ENCODE peak calls at places on chromosomes 11 and 22, in eight cellular contexts. One of them, this sample, is unnamed.
A peak's percentile ranks its signal among the peaks of the same experiment; 100 is the strongest.

GRCh38 chr11:103586756-103587155 is 449.7 kb upstream of the DDI1 start:
- DNase-seq in fibroblast of gingiva: peak; percentile 18
- DNase-seq in amniotic stem cell: peak; percentile 0
- DNase-seq in prostate gland: no peak
- DNase-seq in CD8-positive, alpha-beta memory T cell: no peak
- DNase-seq in EL: no peak
- DNase-seq in AG10803: no peak
- DNase-seq in fibroblast of mammary gland: no peak
- DNase-seq in this sample: no peak

GRCh38 chr22:22930571-22931556 is 43.2 kb downstream of the IGLL5 start:
- DNase-seq in CD8-positive, alpha-beta memory T cell: no peak
- DNase-seq in fibroblast of mammary gland: no peak
- DNase-seq in prostate gland: no peak
- DNase-seq in EL: no peak
- DNase-seq in AG10803: no peak
- DNase-seq in amniotic stem cell: no peak
- DNase-seq in fibroblast of gingiva: no peak
- DNase-seq in this sample: no peak

GRCh38 chr22:38204784-38205183 is 3.0 kb downstream of the MAFF start:
- DNase-seq in prostate gland: no peak
- DNase-seq in CD8-positive, alpha-beta memory T cell: no peak
- DNase-seq in fibroblast of mammary gland: no peak
- DNase-seq in fibroblast of gingiva: no peak
- DNase-seq in AG10803: no peak
- DNase-seq in amniotic stem cell: no peak
- DNase-seq in EL: no peak
- DNase-seq in this sample: no peak

GRCh38 chr22:26956346-26956745 is 299.0 kb downstream of the MIAT start:
- DNase-seq in EL: no peak
- DNase-seq in prostate gland: no peak
- DNase-seq in amniotic stem cell: no peak
- DNase-seq in CD8-positive, alpha-beta memory T cell: no peak
- DNase-seq in AG10803: no peak
- DNase-seq in fibroblast of gingiva: no peak
- DNase-seq in fibroblast of mammary gland: no peak
- DNase-seq in this sample: no peak

GRCh38 chr22:20660441-20661054 is 113.4 kb upstream of the SERPIND1 start:
- DNase-seq in fibroblast of gingiva: no peak
- DNase-seq in amniotic stem cell: no peak
- DNase-seq in fibroblast of mammary gland: no peak
- DNase-seq in AG10803: no peak
- DNase-seq in prostate gland: no peak
- DNase-seq in EL: no peak
- DNase-seq in CD8-positive, alpha-beta memory T cell: no peak
- DNase-seq in this sample: no peak

GRCh38 chr22:37848587-37849088 is 581 bp upstream of the EIF3L start:
- DNase-seq in amniotic stem cell: no peak
- DNase-seq in fibroblast of gingiva: peak; percentile 38
- DNase-seq in CD8-positive, alpha-beta memory T cell: no peak
- DNase-seq in EL: peak; percentile 44
- DNase-seq in fibroblast of mammary gland: peak; percentile 49
- DNase-seq in prostate gland: no peak
- DNase-seq in AG10803: peak; percentile 35
- DNase-seq in this sample: no peak

GRCh38 chr11:2994336-2994730 is 2.2 kb upstream of the NAP1L4 start:
- DNase-seq in EL: no peak
- DNase-seq in amniotic stem cell: no peak
- DNase-seq in prostate gland: no peak
- DNase-seq in fibroblast of gingiva: no peak
- DNase-seq in AG10803: no peak
- DNase-seq in fibroblast of mammary gland: no peak
- DNase-seq in CD8-positive, alpha-beta memory T cell: no peak
- DNase-seq in this sample: no peak

GRCh38 chr11:74925281-74925680 is 23.6 kb downstream of the XRRA1 start:
- DNase-seq in fibroblast of gingiva: peak; percentile 44
- DNase-seq in CD8-positive, alpha-beta memory T cell: no peak
- DNase-seq in amniotic stem cell: no peak
- DNase-seq in fibroblast of mammary gland: peak; percentile 84
- DNase-seq in prostate gland: no peak
- DNase-seq in AG10803: peak; percentile 86
- DNase-seq in EL: peak; percentile 23
- DNase-seq in this sample: peak; percentile 64

GRCh38 chr11:124801014-124801413 is 808 bp upstream of the MSANTD2 start:
- DNase-seq in CD8-positive, alpha-beta memory T cell: no peak
- DNase-seq in fibroblast of mammary gland: peak; percentile 82
- DNase-seq in AG10803: peak; percentile 42
- DNase-seq in prostate gland: no peak
- DNase-seq in EL: peak; percentile 49
- DNase-seq in amniotic stem cell: no peak
- DNase-seq in fibroblast of gingiva: no peak
- DNase-seq in this sample: peak; percentile 32

GRCh38 chr11:73270855-73271477 is 1.2 kb upstream of the P2RY6 start:
- DNase-seq in prostate gland: no peak
- DNase-seq in fibroblast of mammary gland: no peak
- DNase-seq in EL: no peak
- DNase-seq in fibroblast of gingiva: no peak
- DNase-seq in amniotic stem cell: no peak
- DNase-seq in CD8-positive, alpha-beta memory T cell: no peak
- DNase-seq in AG10803: no peak
- DNase-seq in this sample: no peak

GRCh38 chr11:8167796-8168195 is 1.0 kb downstream of the RIC3 start:
- DNase-seq in fibroblast of mammary gland: peak; percentile 18
- DNase-seq in AG10803: no peak
- DNase-seq in EL: no peak
- DNase-seq in CD8-positive, alpha-beta memory T cell: no peak
- DNase-seq in fibroblast of gingiva: no peak
- DNase-seq in amniotic stem cell: no peak
- DNase-seq in prostate gland: no peak
- DNase-seq in this sample: no peak

GRCh38 chr11:89361738-89362137 is 129.4 kb downstream of the NOX4 start:
- DNase-seq in CD8-positive, alpha-beta memory T cell: no peak
- DNase-seq in amniotic stem cell: no peak
- DNase-seq in fibroblast of gingiva: no peak
- DNase-seq in fibroblast of mammary gland: no peak
- DNase-seq in prostate gland: no peak
- DNase-seq in EL: no peak
- DNase-seq in AG10803: no peak
- DNase-seq in this sample: no peak

This sample was measured in foreskin fibroblast.